ENCODE peak calls at places on chromosomes 7 and 10, in ten cellular contexts. E is ELF-1; C is NCI-H774; R is cerebellar cortex; P is NCI-H2081; L is activated CD4-positive, alpha-beta T cell treated with anti-CD3 and anti-CD28 coated beads for 4 hours; T is adrenal gland; H is stimulated activated CD4-positive, alpha-beta T cell treated with anti-CD3 and anti-CD28 coated beads, Interleukin-2, amount 100 ng/mL, for 24 hours; X is fibroblast of pulmonary artery; S is hepatocyte. Z is an unnamed sample.

GRCh38 chr10:112282086-112282485 is 1.1 kb upstream of the TECTB start:
- DNase-seq in E (no peak), C (no peak), R (no peak), P (no peak), L (no peak), T (no peak), H (no peak), X (no peak), S (no peak), Z (no peak)

GRCh38 chr10:18607503-18607902 is 43.9 kb downstream of the NSUN6 start:
- DNase-seq in E (no peak), C (no peak), R (peak; percentile 29), P (no peak), L (no peak), T (peak; percentile 82), H (no peak), X (peak; percentile 89), S (peak; percentile 71), Z (no peak)

GRCh38 chr10:92413011-92413410 is 122.0 kb downstream of the MARCHF5 start:
- DNase-seq in E (no peak), C (no peak), R (no peak), P (no peak), L (no peak), T (no peak), H (no peak), X (no peak), S (no peak), Z (no peak)

GRCh38 chr7:143372070-143372469 is 9.1 kb upstream of the ZYX start:
- DNase-seq in E (no peak), C (no peak), R (no peak), P (peak; percentile 87), L (peak; percentile 53), T (peak; percentile 61), H (peak; percentile 48), X (peak; percentile 55), S (no peak), Z (no peak)

GRCh38 chr10:117360994-117361667 is 14.1 kb downstream of the PDZD8 start:
- DNase-seq in E (no peak), C (no peak), R (no peak), P (no peak), L (no peak), T (no peak), H (no peak), X (peak; percentile 35), S (no peak), Z (no peak)

GRCh38 chr7:151472644-151473380 is 32.9 kb upstream of the CRYGN start:
- DNase-seq in E (no peak), C (no peak), R (no peak), P (no peak), L (no peak), T (no peak), H (no peak), X (peak; percentile 71), S (no peak), Z (no peak)

GRCh38 chr10:28036587-28036986 is 37.7 kb upstream of the ODAD2 start:
- DNase-seq in E (no peak), C (no peak), R (no peak), P (no peak), L (no peak), T (no peak), H (no peak), X (no peak), S (no peak), Z (no peak)

GRCh38 chr10:124557648-124558338 is 96.2 kb downstream of the LHPP start:
- DNase-seq in E (no peak), C (no peak), R (no peak), P (no peak), L (no peak), T (peak; percentile 25), H (no peak), X (no peak), S (no peak), Z (no peak)

GRCh38 chr10:98125940-98126631 is 8.4 kb upstream of the R3HCC1L start:
- DNase-seq in E (peak; percentile 44), C (no peak), R (no peak), P (no peak), L (no peak), T (no peak), H (no peak), X (no peak), S (no peak), Z (no peak)

GRCh38 chr10:17238445-17239275 is 10.6 kb downstream of the VIM start:
- DNase-seq in E (no peak), C (no peak), R (peak; percentile 58), P (no peak), L (peak; percentile 24), T (no peak), H (no peak), X (peak; percentile 85), S (no peak), Z (no peak)

GRCh38 chr10:28393956-28394568 is 91.2 kb upstream of the MPP7 start:
- DNase-seq in E (peak; percentile 89), C (peak; percentile 39), R (peak; percentile 72), P (peak; percentile 61), L (peak; percentile 58), T (peak; percentile 73), H (peak; percentile 72), X (peak; percentile 72), S (peak; percentile 80), Z (no peak)

GRCh38 chr10:34102917-34103506 is 712.1 kb downstream of the PARD3 start:
- DNase-seq in E (no peak), C (no peak), R (no peak), P (no peak), L (no peak), T (no peak), H (no peak), X (peak; percentile 83), S (no peak), Z (no peak)

Z was measured in cerebellar nuclear complex.